ENCODE peak calls at places on chromosomes 11 and 22, in four cellular contexts. N is stomach, C is ovary, L is adrenal gland. B is an unnamed sample.

GRCh38 chr22:42788466-42788865 is 67.8 kb upstream of the A4GALT start:
- DNase-seq in N (no peak), C (no peak), L (no peak), B (no peak)

GRCh38 chr22:49956418-49956770 is 4.2 kb upstream of the PIM3 start:
- DNase-seq in N (peak), C (peak), L (no peak), B (no peak)

GRCh38 chr11:83827940-83828554 is 541.9 kb upstream of the CCDC90B start:
- DNase-seq in N (no peak), C (no peak), L (no peak), B (no peak)

GRCh38 chr22:38618682-38619081 is 37.5 kb downstream of the FAM227A start:
- DNase-seq in N (no peak), C (no peak), L (no peak), B (no peak)

GRCh38 chr11:67054851-67055523 is 1.7 kb upstream of the RHOD start:
- DNase-seq in N (peak), C (no peak), L (peak), B (peak)

GRCh38 chr22:24501366-24502005 is 6.4 kb downstream of the UPB1 start:
- DNase-seq in N (no peak), C (no peak), L (peak), B (no peak)

GRCh38 chr22:49024775-49025440 is 802.8 kb downstream of the BRD1 start:
- DNase-seq in N (no peak), C (no peak), L (no peak), B (no peak)

GRCh38 chr11:96299155-96299883 is 43.7 kb downstream of the MAML2 start:
- DNase-seq in N (no peak), C (no peak), L (no peak), B (no peak)

DNA sequence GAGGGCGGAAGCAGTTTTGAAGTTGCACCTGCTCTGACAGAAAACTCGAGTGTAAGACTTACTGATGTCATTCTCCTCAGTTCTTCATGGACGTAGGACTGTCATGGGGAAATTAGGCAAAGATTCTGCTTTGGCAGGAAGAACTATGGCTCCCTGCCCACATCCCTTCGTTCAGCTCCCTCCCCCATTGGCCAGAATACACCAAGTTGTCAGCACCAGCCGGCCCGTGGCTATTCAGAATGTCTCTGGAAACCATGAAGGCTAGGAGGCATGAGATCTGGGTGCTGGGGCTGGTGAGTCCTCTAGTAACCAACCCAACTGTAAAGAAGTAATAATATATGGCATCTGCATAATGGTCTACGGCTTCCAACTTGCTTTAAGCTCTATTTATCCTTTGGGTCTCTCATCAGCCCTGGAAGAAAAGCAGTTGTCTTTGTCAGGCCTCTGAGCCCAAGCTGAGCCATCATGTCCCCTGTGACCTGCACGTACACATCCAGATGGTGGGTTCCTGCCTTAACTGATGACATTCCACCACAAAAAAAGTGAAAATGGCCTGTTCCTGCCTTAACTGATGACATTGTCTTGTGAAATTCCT is 74.1 kb downstream of the PIWIL4 start:
- DNase-seq in N (no peak), C (no peak), L (no peak), B (peak)
- TF ChIP-seq CTCF in N (no peak), C (no peak), L (no peak), B (no peak)

GRCh38 chr11:12377106-12377823 is at the start of gene PARVA:
- DNase-seq in N (peak), C (peak), L (peak), B (peak)
- TF ChIP-seq POLR2A in N (no peak), C (peak), L (no peak), B (no peak)

DNA sequence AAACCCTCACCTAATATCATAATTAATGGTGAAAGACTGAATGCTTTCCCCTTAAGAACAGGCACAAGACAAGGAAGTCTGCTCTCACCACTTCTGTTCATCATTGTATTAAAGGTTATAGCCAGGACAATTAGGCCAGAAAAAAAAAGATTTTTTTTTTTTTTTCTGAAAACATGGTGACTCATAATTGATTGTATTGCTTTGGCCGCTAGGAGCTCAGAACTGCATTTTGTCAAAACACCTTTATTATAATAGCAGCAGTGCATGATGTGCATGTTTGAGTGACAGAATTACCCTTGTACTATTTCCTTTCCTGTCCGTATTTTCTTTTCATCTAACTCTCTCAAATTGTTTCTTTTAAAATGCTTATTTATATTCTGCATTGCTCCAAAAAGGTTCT is 98.1 kb downstream of the RNF169 start:
- DNase-seq in N (no peak), C (no peak), L (no peak), B (no peak)
- TF ChIP-seq CTCF in N (no peak), C (no peak), L (peak), B (no peak)

GRCh38 chr11:119091083-119091650 is 6.5 kb downstream of the HMBS start:
- DNase-seq in N (no peak), C (no peak), L (no peak), B (no peak)

GRCh38 chr11:119093951-119094815 is 7.5 kb downstream of the DPAGT1 start:
- DNase-seq in N (peak), C (peak), L (peak), B (no peak)

GRCh38 chr11:119093666-119093950 is 8.0 kb downstream of the DPAGT1 start:
- DNase-seq in N (no peak), C (no peak), L (no peak), B (no peak)

GRCh38 chr11:119092880-119093665 is 8.4 kb downstream of the HMBS start:
- DNase-seq in N (peak), C (no peak), L (no peak), B (no peak)

DNA sequence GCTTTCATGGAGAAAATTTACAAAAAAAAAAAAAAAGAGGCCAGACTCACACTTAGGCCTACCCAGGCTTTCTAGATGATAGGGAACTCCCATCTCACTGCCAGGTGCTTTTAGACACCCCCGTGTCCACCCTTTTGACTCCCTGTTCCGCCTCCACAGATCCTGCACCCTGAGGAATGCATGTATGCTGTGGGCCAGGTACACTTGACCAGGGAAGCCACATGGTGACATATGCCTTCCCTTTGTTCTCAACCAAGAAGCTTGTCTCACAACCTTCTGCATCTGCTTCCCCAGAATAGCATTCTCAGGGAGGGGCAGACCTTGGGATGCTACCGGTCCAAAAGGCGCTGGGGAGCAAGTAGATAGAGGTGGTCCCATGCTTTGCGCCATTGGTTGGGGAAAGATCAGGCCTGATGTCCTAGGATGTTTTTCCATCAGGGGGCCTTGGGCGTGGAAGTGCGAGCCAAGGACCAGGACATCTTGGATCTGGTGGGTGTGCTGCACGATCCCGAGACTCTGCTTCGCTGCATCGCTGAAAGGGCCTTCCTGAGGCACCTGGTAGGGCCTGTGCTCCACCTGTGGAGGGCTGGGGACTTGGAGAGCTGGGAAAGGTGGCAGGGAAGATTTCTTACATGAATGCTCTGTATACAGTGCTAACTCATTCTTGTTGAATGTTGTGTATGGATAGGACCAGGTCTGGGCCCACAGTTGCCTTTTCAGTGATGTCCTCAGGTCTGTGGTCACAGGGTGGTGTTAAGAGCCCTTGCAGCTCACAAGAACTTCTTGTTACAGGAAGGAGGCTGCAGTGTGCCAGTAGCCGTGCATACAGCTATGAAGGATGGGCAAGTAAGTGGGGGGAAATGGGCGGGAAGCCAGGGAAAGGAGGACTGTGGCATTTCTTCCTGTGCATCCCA is 7.5 kb downstream of the HMBS start:
- DNase-seq in N (no peak), C (no peak), L (no peak), B (no peak)
- TF ChIP-seq POLR2A in N (no peak), C (no peak), L (no peak), B (no peak)

B was measured in gastrocnemius medialis.